ENCODE peak calls at places on chromosomes 16 and 17, in five cellular contexts. L is HCT116, H is heart left ventricle, A is tibial nerve, D is A549. U is an unnamed sample.

GRCh38 chr16:65024649-65025243 is 97.1 kb downstream of the CDH11 start:
- DNase-seq in H (no peak), A (no peak), D (no peak), L (no peak), U (peak)

GRCh38 chr17:57289130-57289529 is 32.8 kb downstream of the MSI2 start:
- DNase-seq in L (no peak), D (no peak), A (no peak), H (no peak), U (no peak)

GRCh38 chr17:41680426-41681040 is 8.2 kb upstream of the EIF1 start:
- DNase-seq in H (no peak), A (no peak), L (no peak), D (no peak), U (no peak)

GRCh38 chr16:27718136-27718766 is 168.3 kb downstream of the KATNIP start:
- DNase-seq in D (no peak), H (no peak), A (no peak), L (no peak), U (no peak)

GRCh38 chr17:9768381-9768934 is 22.9 kb downstream of the DHRS7C start:
- DNase-seq in A (no peak), D (peak), L (peak), H (no peak), U (peak)

GRCh38 chr16:67673712-67674580 is 7.3 kb downstream of the C16orf86 start:
- DNase-seq in L (no peak), H (peak), D (no peak), A (peak), U (peak)

GRCh38 chr17:39079836-39080235 is 71.6 kb downstream of the PLXDC1 start:
- DNase-seq in L (no peak), A (no peak), D (no peak), H (no peak), U (no peak)

GRCh38 chr16:86951831-86952598 is 365.2 kb downstream of the C16orf95 start:
- DNase-seq in A (peak), D (peak), L (peak), H (peak), U (peak)

GRCh38 chr17:77565166-77565565 is 393.3 kb upstream of the TNRC6C start:
- DNase-seq in H (no peak), L (no peak), D (no peak), A (no peak), U (no peak)

GRCh38 chr16:77434365-77435239 is at the start of gene ADAMTS18:
- DNase-seq in L (no peak), A (no peak), D (no peak), H (no peak), U (no peak)

GRCh38 chr16:54076006-54076504 is 210.5 kb downstream of the IRX3 start:
- DNase-seq in D (no peak), L (no peak), H (no peak), A (no peak), U (no peak)

GRCh38 chr16:49918257-49918656 is 62.3 kb upstream of the ZNF423 start:
- DNase-seq in D (no peak), L (no peak), H (no peak), A (no peak), U (no peak)
- TF ChIP-seq CTCF in D (no peak), L (peak), H (no peak), A (no peak), U (no peak)

GRCh38 chr17:48439875-48440505 is 10.0 kb upstream of the SKAP1 start:
- DNase-seq in D (no peak), A (no peak), H (no peak), L (no peak), U (no peak)

GRCh38 chr17:48442819-48443218 is 12.8 kb upstream of the SKAP1 start:
- DNase-seq in A (no peak), D (no peak), H (no peak), L (no peak), U (no peak)

GRCh38 chr17:48440660-48441059 is 10.6 kb upstream of the SKAP1 start:
- DNase-seq in A (no peak), L (no peak), D (no peak), H (no peak), U (no peak)

GRCh38 chr17:48441862-48442261 is 11.8 kb upstream of the SKAP1 start:
- DNase-seq in H (no peak), D (no peak), L (no peak), A (no peak), U (no peak)

DNA sequence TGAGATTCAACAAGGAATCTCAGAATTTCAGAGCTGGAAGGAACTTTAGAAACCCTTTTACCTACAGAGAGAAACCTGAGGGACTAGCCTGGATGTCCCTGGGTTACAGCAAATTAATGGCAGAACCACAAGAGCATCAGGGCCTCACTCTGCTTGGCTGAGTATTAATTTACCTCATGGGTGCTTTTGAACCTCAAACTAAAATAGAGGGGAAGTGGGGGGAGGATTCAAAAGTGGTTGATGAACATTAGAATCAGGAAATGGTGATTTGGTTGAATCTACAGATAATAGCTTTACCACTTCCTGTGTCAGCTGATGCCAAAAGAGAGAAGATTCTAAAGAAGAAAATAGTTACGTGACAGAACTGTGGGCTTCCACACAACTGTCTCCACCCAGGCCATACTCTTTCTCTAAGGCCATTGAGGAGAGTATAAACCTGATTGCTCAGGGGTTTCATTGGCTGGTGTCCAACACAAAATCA is 11.3 kb upstream of the SKAP1 start:
- DNase-seq in A (no peak), H (no peak), L (no peak), D (no peak), U (no peak)
- H3K4me3 ChIP-seq in A (no peak), H (no peak), L (no peak), D (no peak), U (no peak)

DNA sequence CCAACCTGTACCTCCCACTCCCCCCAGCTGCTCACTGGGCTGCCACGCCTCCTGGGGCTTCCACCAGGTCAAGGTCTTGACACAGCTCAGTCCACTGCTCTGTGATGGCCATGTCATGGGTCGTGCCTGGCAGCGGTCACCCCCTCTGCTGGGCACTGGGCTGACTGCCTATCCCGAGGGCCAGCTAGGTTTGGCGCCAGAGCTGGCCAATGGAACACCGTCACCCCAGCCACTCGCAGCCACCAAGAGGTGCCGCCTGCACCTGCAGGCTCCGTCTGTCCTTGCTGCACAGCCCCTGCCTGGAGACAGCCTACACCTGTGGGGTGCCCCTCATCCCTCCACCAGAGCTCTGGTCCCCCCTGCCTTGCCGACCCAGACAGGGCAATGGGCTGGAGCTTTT is 4.5 kb upstream of the RAB40C start:
- DNase-seq in D (peak), A (no peak), L (no peak), H (no peak), U (no peak)
- TF ChIP-seq CTCF in D (no peak), A (no peak), L (peak), H (no peak), U (no peak)

GRCh38 chr16:1175566-1176279 is 22.8 kb downstream of the CACNA1H start:
- DNase-seq in A (no peak), D (no peak), H (no peak), L (no peak), U (no peak)
- H3K4me3 ChIP-seq in A (no peak), D (no peak), H (no peak), L (no peak), U (no peak)

GRCh38 chr17:4583796-4584124 is 569 bp upstream of the SMTNL2 start:
- DNase-seq in D (peak), H (peak), A (no peak), L (peak), U (no peak)
- TF ChIP-seq CTCF in D (no peak), H (peak), A (no peak), L (peak), U (peak)

GRCh38 chr16:66585477-66586239 is 6.4 kb downstream of the CMTM2 start:
- DNase-seq in A (no peak), L (no peak), D (no peak), H (no peak), U (no peak)

GRCh38 chr16:66590322-66590721 is 11.1 kb downstream of the CMTM2 start:
- DNase-seq in H (no peak), L (no peak), A (no peak), D (no peak), U (no peak)

GRCh38 chr16:66591018-66591417 is 11.8 kb downstream of the CMTM2 start:
- DNase-seq in A (no peak), L (no peak), D (no peak), H (no peak), U (no peak)

GRCh38 chr16:66588981-66589713 is 9.9 kb downstream of the CMTM2 start:
- DNase-seq in A (peak), L (no peak), H (no peak), D (peak), U (no peak)

DNA sequence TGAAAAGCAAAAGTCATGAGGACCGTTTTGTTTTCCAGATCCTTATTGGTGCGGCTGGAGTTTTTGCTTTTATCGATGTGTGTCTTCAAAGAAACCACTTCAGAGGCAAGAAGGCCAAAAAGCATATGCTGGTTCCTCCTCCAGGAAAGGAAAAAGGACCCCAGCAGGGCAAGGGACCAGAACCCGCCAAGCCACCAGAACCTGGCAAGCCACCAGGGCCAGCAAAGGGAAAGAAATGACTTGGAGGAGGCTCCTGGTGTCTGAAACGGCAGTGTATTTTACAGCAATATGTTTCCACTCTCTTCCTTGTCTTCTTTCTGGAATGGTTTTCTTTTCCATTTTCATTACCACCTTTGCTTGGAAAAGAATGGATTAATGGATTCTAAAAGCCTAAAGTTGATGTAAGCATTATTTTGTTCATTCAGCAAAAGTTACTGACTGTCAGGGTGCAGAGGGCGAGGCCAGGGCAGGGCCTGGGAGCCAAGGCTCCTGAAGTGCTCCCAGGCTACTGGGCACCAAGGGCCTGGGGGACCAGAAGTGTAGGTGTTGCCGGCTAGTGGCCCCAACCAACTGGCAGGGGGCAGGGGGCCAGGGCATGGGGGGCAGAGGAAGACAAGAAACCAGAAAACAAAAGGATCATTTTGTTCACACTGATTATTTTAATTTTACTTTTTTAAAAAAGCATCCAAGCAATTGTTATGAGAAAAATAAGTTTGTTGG is 8.8 kb downstream of the CMTM2 start:
- DNase-seq in A (no peak), L (no peak), H (no peak), D (no peak), U (no peak)
- H3K4me3 ChIP-seq in A (no peak), L (no peak), H (peak), D (no peak), U (no peak)

GRCh38 chr17:73564856-73565255 is 79.4 kb downstream of the SDK2 start:
- DNase-seq in L (no peak), H (no peak), A (no peak), D (no peak), U (no peak)

GRCh38 chr17:73561066-73561465 is 83.2 kb downstream of the SDK2 start:
- DNase-seq in D (no peak), A (no peak), L (no peak), H (no peak), U (no peak)

GRCh38 chr17:73562896-73563295 is 81.3 kb downstream of the SDK2 start:
- DNase-seq in A (no peak), H (no peak), D (no peak), L (no peak), U (no peak)

GRCh38 chr17:73559532-73559931 is 84.7 kb downstream of the SDK2 start:
- DNase-seq in D (no peak), A (no peak), H (no peak), L (no peak), U (no peak)

GRCh38 chr17:73560661-73561060 is 83.6 kb downstream of the SDK2 start:
- DNase-seq in L (peak), A (no peak), H (no peak), D (peak), U (no peak)
- TF ChIP-seq CTCF in L (peak), A (no peak), H (no peak), D (no peak), U (no peak)

GRCh38 chr17:80649200-80649644 is 104.6 kb downstream of the RPTOR start:
- DNase-seq in H (no peak), D (no peak), A (no peak), L (no peak), U (peak)
- H3K4me3 ChIP-seq in H (no peak), D (no peak), A (no peak), L (no peak), U (no peak)

GRCh38 chr16:57299009-57299718 is 14.7 kb upstream of the PLLP start:
- DNase-seq in A (no peak), H (peak), L (no peak), D (peak), U (peak)
- TF ChIP-seq CTCF in A (no peak), H (no peak), L (no peak), D (peak), U (no peak)